ENCODE peak calls at places on chromosomes 7 and 10, in four cellular contexts. O is GM12878, I is H1, D is HepG2. T is an unnamed sample. For H3K4me1, the result is how much of the 10 kb centered on the place peaks cover.

GRCh38 chr7:29158748-29159147 is 12.4 kb upstream of the CPVL start:
- DNase-seq in D (no peak), O (no peak), I (no peak), T (no peak)

GRCh38 chr10:103470755-103471653 is 8.0 kb downstream of the CALHM3 start:
- DNase-seq in I (no peak), D (no peak), O (peak), T (no peak)

GRCh38 chr7:94856643-94857042 is 50.8 kb upstream of the PPP1R9A start:
- DNase-seq in O (no peak), D (peak), I (no peak), T (no peak)

GRCh38 chr10:38038107-38038931 is 27.8 kb downstream of the ZNF33A start:
- DNase-seq in I (no peak), D (no peak), O (peak), T (no peak)

GRCh38 chr7:17934094-17934493 is 6.2 kb downstream of the SNX13 start:
- DNase-seq in D (no peak), O (no peak), I (no peak), T (no peak)

GRCh38 chr10:124565565-124566221 is 104.1 kb downstream of the LHPP start:
- DNase-seq in I (peak), D (peak), O (no peak), T (peak)

GRCh38 chr7:142440219-142441073 is 182.6 kb upstream of the PRSS58 start:
- DNase-seq in I (no peak), O (no peak), D (peak), T (peak)

GRCh38 chr7:135210818-135211178 is 528 bp downstream of the WDR91 start:
- DNase-seq in I (no peak), O (no peak), D (no peak), T (no peak)

GRCh38 chr7:92293887-92294616 is 48.3 kb downstream of the ANKIB1 start:
- DNase-seq in I (no peak), O (no peak), D (no peak), T (no peak)

GRCh38 chr10:73117976-73118743 is 7.9 kb downstream of the NUDT13 start:
- DNase-seq in I (no peak), O (peak), D (peak), T (no peak)

GRCh38 chr7:79923953-79924352 is 210.7 kb upstream of the GNAI1 start:
- DNase-seq in D (no peak), I (no peak), O (no peak), T (no peak)

GRCh38 chr10:44253769-44254462 is 131.0 kb downstream of the CXCL12 start:
- DNase-seq in I (no peak), D (peak), O (no peak), T (no peak)

GRCh38 chr10:24444337-24444736 is 235.4 kb downstream of the KIAA1217 start:
- DNase-seq in D (no peak), I (no peak), O (no peak), T (no peak)

GRCh38 chr10:91410638-91411367 is 659 bp downstream of the HECTD2 start:
- DNase-seq in O (no peak), I (no peak), D (no peak), T (no peak)

GRCh38 chr10:124626759-124627380 is 117.3 kb downstream of the FAM53B start:
- DNase-seq in I (no peak), D (no peak), O (peak), T (no peak)

GRCh38 chr7:139543801-139544603 is 20.5 kb downstream of the CLEC2L start:
- DNase-seq in O (no peak), I (no peak), D (no peak), T (no peak)

GRCh38 chr7:28160551-28160991 is 20.0 kb downstream of the JAZF1 start:
- DNase-seq in D (no peak), I (no peak), O (no peak), T (no peak)

GRCh38 chr10:100912609-100913469 is at the start of gene SLF2:
- DNase-seq in D (peak), O (peak), I (peak), T (peak)

GRCh38 chr7:122310119-122311021 is 5.8 kb upstream of the FEZF1 start:
- DNase-seq in D (no peak), O (no peak), I (peak), T (no peak)
- H3K4me1 ChIP-seq in D (under half), O (under half), I (under half), T (under half)

DNA sequence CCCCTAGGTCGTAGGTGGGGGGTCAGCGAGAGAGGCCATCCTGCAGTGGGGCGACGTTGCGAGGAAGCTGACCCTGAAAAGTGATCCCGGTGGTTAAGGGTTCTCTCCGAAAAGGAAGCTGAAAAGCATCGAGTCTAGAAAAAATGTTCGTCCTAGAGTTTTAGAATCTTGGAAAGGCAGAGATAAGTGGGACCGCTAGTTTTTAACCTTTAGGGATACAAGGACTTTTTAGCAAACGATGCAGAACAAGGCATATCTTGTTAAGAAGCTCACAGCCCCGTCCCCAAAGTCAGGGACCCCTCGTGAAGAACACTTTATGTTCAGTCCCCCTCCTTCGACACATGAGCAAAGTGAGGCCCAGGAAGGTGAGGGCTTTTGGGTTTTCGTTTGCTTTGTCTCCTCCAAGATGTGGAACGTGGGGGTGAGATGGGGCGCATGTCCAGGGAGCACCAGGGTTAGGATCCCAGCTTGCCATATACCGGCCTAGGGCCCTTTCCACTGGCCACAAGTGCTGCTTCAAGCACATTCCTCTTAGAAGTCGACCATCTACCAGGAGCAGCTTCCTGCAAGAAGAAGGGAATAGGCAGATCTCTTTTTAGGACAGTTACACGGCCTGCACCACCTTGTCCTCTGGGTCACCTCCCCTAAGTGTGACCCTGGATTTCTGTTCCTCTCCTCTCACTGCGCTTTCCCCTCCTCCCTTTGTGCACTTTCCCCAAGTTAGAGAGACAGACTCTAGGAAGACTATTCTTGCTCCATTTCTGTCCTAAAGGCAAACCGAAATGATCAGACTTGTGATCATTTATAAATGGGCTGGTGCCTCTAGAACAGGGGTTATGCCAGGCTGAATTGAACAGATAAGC is 969 bp downstream of the SLC35G1 start:
- DNase-seq in D (no peak), I (no peak), O (no peak), T (no peak)
- TF ChIP-seq SUZ12 in D (no peak), I (peak), O (no peak), T (no peak)

DNA sequence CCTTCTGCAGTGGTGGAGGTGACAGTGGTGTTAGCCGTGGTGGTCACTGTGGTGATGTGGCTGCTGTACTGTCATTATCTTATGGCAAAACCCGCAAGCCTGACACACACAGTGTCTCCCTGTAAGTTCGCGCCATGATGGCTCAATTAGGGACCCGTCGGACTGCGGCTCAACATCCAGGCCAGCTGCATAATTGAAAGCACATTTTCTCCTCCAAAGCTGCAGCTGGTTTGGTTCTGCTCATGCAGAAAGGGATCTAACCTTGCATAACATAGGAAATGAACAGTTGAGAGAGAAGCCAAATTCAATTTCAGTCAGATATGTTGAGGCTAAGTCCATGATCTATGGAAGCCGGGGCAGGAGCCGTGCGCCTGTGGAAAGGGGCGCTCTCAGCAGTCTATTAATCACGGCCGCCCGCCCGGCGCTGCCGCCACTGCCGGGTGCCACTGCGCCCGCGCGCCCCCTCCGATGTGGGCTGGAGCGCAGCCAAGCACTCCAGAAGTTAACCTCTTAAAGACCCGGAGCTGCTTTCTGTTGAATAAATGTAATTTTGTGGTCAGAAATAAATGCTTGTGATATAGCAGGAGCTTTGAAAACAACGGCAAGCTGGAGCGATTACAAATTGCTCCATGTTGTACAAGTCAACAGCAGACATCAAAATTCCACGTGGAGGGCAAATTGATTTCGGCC is 227.7 kb downstream of the CUX1 start:
- DNase-seq in O (no peak), D (no peak), I (no peak), T (no peak)
- H3K4me3 ChIP-seq in O (no peak), D (no peak), I (no peak), T (no peak)

GRCh38 chr10:119289227-119289925 is 82.0 kb downstream of the GRK5 start:
- DNase-seq in O (no peak), D (no peak), I (no peak), T (no peak)
- H3K4me1 ChIP-seq in O (under half), D (half or more), I (under half), T (under half)

GRCh38 chr10:30417301-30417700 is 16.7 kb upstream of the MAP3K8 start:
- DNase-seq in O (no peak), D (no peak), I (no peak), T (no peak)

GRCh38 chr10:30411263-30411662 is 22.7 kb upstream of the MAP3K8 start:
- DNase-seq in O (no peak), I (no peak), D (no peak), T (no peak)

GRCh38 chr10:30415613-30416012 is 18.4 kb upstream of the MAP3K8 start:
- DNase-seq in I (no peak), O (no peak), D (no peak), T (no peak)

DNA sequence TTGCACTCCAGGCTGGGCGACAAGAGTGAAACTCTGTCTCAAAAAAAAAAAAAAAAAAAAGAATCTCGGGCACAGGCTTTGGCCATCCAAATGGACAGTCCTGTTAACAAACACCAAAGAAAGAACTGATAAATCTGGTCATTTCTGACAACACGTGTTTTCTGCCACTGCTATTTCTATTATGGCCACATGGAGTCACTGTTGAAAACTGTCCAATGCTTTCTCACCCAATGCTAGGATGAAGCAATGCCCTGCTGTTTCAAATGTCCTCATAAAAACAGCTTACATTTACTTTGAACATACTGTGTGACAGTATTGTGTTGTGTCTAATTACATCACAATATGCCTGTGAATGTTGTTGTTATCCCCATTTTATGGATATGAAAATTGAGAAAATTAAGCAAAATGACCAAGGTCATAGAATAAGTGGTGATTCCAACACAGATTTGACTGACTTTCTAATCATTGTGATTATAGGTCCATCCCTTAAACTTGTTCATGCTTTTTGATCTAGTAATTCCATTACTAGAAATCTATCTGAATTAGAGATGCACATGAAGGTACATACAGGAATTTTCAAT is 19.9 kb upstream of the MAP3K8 start:
- DNase-seq in I (no peak), O (no peak), D (peak), T (no peak)
- TF ChIP-seq SUZ12 in I (no peak), O (no peak), D (no peak), T (no peak)

GRCh38 chr7:45919947-45920542 is 1.0 kb downstream of the IGFBP3 start:
- DNase-seq in D (no peak), I (no peak), O (no peak), T (no peak)
- H3K4me3 ChIP-seq in D (no peak), I (peak), O (no peak), T (peak)